ENCODE peak calls at places on chromosomes 12 and 14, in six cellular contexts. U is mammary epithelial cell, V is endothelial cell of umbilical vein, H is uterus, P is fibroblast of lung, M is lower lobe of right lung. S is an unnamed sample. For H3K4me1 and H3K27me3, the result is how much of the 10 kb centered on the place peaks cover.

GRCh38 chr12:65300679-65301349 is 22.3 kb downstream of the MSRB3 start:
- DNase-seq in M (no peak), P (peak), H (no peak), U (peak), V (no peak), S (no peak)

GRCh38 chr14:51848120-51848519 is 12.3 kb upstream of the GNG2 start:
- DNase-seq in V (no peak), U (peak), P (no peak), M (no peak), H (no peak), S (no peak)

GRCh38 chr14:50790568-50790967 is 40.4 kb downstream of the NIN start:
- DNase-seq in H (no peak), P (peak), M (no peak), V (no peak), U (no peak), S (no peak)

GRCh38 chr12:104249898-104250297 is 34.3 kb downstream of the TXNRD1 start:
- DNase-seq in V (no peak), H (no peak), P (no peak), U (no peak), M (no peak), S (no peak)

GRCh38 chr14:77026166-77026929 is 2.2 kb downstream of the IRF2BPL start:
- DNase-seq in U (peak), P (peak), V (peak), H (peak), M (peak), S (peak)

GRCh38 chr12:44976246-44976645 is 74.7 kb downstream of the DBX2 start:
- DNase-seq in V (no peak), H (no peak), M (no peak), U (no peak), P (peak), S (no peak)

GRCh38 chr14:24260780-24261157 is 2.2 kb downstream of the TGM1 start:
- DNase-seq in U (no peak), V (no peak), M (no peak), H (no peak), P (no peak), S (no peak)

GRCh38 chr12:15811192-15812127 is 22.3 kb upstream of the EPS8 start:
- DNase-seq in V (no peak), M (no peak), H (no peak), P (no peak), U (no peak), S (no peak)

GRCh38 chr14:29548948-29549370 is 378.7 kb downstream of the PRKD1 start:
- DNase-seq in V (peak), P (peak), H (no peak), U (peak), M (no peak), S (no peak)

GRCh38 chr14:64970776-64971451 is 1.2 kb downstream of the RAB15 start:
- DNase-seq in V (peak), U (no peak), H (no peak), P (peak), M (no peak), S (no peak)

GRCh38 chr12:38120438-38120837 is 196.1 kb upstream of the ALG10B start:
- DNase-seq in U (no peak), V (no peak), P (no peak), H (no peak), M (no peak), S (no peak)

DNA sequence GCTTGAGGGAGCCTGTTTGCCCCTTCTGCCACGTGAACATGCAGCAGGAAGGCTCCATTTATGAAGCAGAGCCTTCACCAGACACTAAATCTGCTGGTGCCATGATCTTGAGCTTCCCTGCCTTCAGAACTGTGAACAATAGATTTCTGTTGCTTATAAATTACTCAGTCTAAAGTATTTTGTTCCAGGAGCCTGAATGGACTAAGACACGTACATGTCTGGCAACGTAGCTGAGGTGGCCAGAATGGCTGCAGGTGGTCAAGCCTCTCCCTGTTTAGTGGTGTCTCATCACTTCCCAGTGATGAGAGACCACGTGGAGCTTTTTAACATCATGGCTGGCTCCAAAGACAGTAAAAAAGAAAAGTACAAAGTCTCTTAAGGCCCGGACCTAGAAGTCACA is 32.2 kb upstream of the SLC38A2 start:
- DNase-seq in U (no peak), M (no peak), P (peak), V (no peak), H (no peak), S (no peak)
- H3K27ac ChIP-seq in U (no peak), M (no peak), P (peak), V (no peak), H (peak), S (peak)

GRCh38 chr12:57845478-57846284 is 848 bp downstream of the CTDSP2 start:
- DNase-seq in P (peak), H (peak), V (peak), U (peak), M (peak), S (peak)

GRCh38 chr12:57846577-57847319 is at the start of gene CTDSP2:
- DNase-seq in U (peak), M (peak), H (peak), V (peak), P (peak), S (peak)

GRCh38 chr12:57846285-57846576 is 298 bp downstream of the CTDSP2 start:
- DNase-seq in U (no peak), H (no peak), P (no peak), V (no peak), M (no peak), S (no peak)

GRCh38 chr12:57849035-57849434 is 2.5 kb upstream of the CTDSP2 start:
- DNase-seq in H (peak), V (no peak), M (no peak), U (no peak), P (no peak), S (no peak)

DNA sequence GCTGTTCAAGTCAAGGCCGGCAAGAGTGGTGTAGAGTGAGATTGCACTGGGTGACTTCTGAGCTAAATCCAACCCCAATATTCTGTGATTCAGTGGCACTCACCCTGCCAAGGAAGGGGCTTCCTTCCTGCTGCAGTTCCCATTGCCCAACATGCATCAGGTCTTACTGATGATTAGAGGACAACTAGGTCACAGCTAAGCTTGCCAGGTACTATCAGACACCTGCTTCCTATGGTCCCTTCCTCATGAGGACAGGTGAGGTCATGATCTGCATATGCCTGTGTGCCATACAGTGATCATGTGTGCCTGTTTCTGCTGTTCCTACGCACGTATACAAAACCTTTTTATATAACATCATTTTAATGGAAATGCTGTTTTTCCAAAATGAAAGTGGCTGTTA is 1.7 kb upstream of the CTDSP2 start:
- DNase-seq in P (no peak), U (no peak), V (no peak), M (no peak), H (no peak), S (no peak)
- H3K4me1 ChIP-seq in P (under half), U (under half), V (under half), M (under half), H (under half), S (under half)

GRCh38 chr12:109307051-109307450 is 2.0 kb downstream of the FOXN4 start:
- DNase-seq in H (no peak), V (no peak), U (no peak), M (no peak), P (no peak), S (no peak)
- H3K27me3 ChIP-seq in H (under half), V (half or more), U (under half), M (half or more), P (half or more), S (under half)

DNA sequence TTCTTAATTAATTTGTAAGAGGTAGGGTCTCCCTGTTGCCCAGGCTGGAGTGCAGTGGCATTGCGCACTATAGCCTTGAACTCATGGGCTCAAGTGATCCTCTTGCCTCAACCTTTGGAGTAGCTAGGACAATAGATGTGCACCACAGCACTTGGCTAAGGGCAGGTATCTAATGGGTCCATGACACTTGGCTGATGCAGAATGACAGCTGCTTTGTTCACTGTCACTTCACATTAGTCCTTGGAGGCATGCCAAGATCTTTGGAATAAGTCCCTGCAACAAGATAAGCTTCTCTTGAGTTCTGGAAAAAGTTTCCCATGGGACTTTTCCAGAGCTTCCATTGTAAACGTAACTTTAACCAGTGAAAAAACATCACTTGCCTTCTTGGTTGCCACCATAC is 23.4 kb downstream of the COQ6 start:
- DNase-seq in M (no peak), V (no peak), P (no peak), U (no peak), H (no peak), S (no peak)
- H3K27ac ChIP-seq in M (no peak), V (no peak), P (no peak), U (no peak), H (no peak), S (no peak)

GRCh38 chr12:11823043-11823442 is 173.6 kb downstream of the ETV6 start:
- DNase-seq in U (no peak), M (no peak), V (no peak), H (no peak), P (peak), S (no peak)
- H3K4me1 ChIP-seq in U (under half), M (under half), V (under half), H (under half), P (under half), S (under half)